ENCODE peak calls at places on chromosomes 2 and 18, in five cellular contexts. A, K, V, M and J are unnamed samples.

GRCh38 chr2:3823748-3824147 is 120.4 kb downstream of the DCDC2C start:
- DNase-seq in A (no peak), K (no peak), V (no peak), M (no peak), J (no peak)

GRCh38 chr2:120568975-120569268 is 166.7 kb upstream of the GLI2 start:
- DNase-seq in A (no peak), K (no peak), V (peak; percentile 10), M (peak; percentile 55), J (no peak)

GRCh38 chr2:96926791-96927190 is 56.9 kb upstream of the SEMA4C start:
- DNase-seq in A (no peak), K (no peak), V (no peak), M (no peak), J (no peak)

GRCh38 chr2:1544478-1545069 is 131.3 kb downstream of the TPO start:
- DNase-seq in A (no peak), K (no peak), V (no peak), M (no peak), J (no peak)

GRCh38 chr2:159518321-159519005 is 97.9 kb downstream of the BAZ2B start:
- DNase-seq in A (no peak), K (no peak), V (no peak), M (no peak), J (no peak)

GRCh38 chr2:52192656-52193055 is 1160.7 kb upstream of the NRXN1 start:
- DNase-seq in A (no peak), K (no peak), V (no peak), M (no peak), J (no peak)

GRCh38 chr18:80247403-80247916 is at the start of gene PARD6G:
- DNase-seq in A (peak; percentile 84), K (no peak), V (peak; percentile 89), M (peak; percentile 47), J (peak; percentile 43)

GRCh38 chr2:85886141-85886540 is 2.6 kb downstream of the ST3GAL5 start:
- DNase-seq in A (no peak), K (no peak), V (no peak), M (no peak), J (no peak)

GRCh38 chr2:66000888-66001287 is 434.0 kb upstream of the MEIS1 start:
- DNase-seq in A (no peak), K (no peak), V (no peak), M (no peak), J (no peak)

GRCh38 chr18:58119819-58120218 is 75.8 kb downstream of the NEDD4L start:
- DNase-seq in A (no peak), K (no peak), V (no peak), M (no peak), J (no peak)

GRCh38 chr2:99940963-99941362 is 201.4 kb downstream of the AFF3 start:
- DNase-seq in A (no peak), K (no peak), V (peak; percentile 35), M (peak; percentile 33), J (no peak)

GRCh38 chr18:55018602-55019001 is 59.3 kb upstream of the CCDC68 start:
- DNase-seq in A (no peak), K (no peak), V (no peak), M (peak; percentile 15), J (no peak)

GRCh38 chr2:37585982-37586621 is 85.3 kb downstream of the CDC42EP3 start:
- DNase-seq in A (peak; percentile 28), K (no peak), V (no peak), M (no peak), J (peak; percentile 65)

GRCh38 chr18:33802955-33803354 is 224.9 kb downstream of the ASXL3 start:
- DNase-seq in A (peak; percentile 84), K (no peak), V (peak; percentile 100), M (no peak), J (no peak)

GRCh38 chr2:104790100-104790811 is 63.7 kb upstream of the POU3F3 start:
- DNase-seq in A (no peak), K (no peak), V (no peak), M (no peak), J (no peak)

GRCh38 chr2:208175843-208176160 is 12.4 kb upstream of the CRYGA start:
- DNase-seq in A (no peak), K (no peak), V (no peak), M (no peak), J (no peak)

GRCh38 chr18:74289137-74289536 is 2.6 kb downstream of the CYB5A start:
- DNase-seq in A (no peak), K (no peak), V (no peak), M (no peak), J (no peak)

GRCh38 chr2:27156739-27157475 is 8.1 kb downstream of the TCF23 start:
- DNase-seq in A (no peak), K (no peak), V (no peak), M (no peak), J (no peak)

GRCh38 chr2:53098323-53099073 is 669.1 kb upstream of the CHAC2 start:
- DNase-seq in A (no peak), K (no peak), V (no peak), M (no peak), J (no peak)

GRCh38 chr2:241217320-241218031 is 29.0 kb downstream of the ANO7 start:
- DNase-seq in A (peak; percentile 72), K (no peak), V (peak; percentile 81), M (peak; percentile 49), J (peak; percentile 16)

GRCh38 chr2:226337941-226338605 is 461.5 kb downstream of the IRS1 start:
- DNase-seq in A (no peak), K (no peak), V (no peak), M (no peak), J (no peak)

GRCh38 chr2:231017250-231017636 is 20.1 kb upstream of the C2orf72 start:
- DNase-seq in A (no peak), K (no peak), V (no peak), M (peak; percentile 42), J (no peak)

GRCh38 chr2:171592026-171592555 is 69.8 kb downstream of the CYBRD1 start:
- DNase-seq in A (no peak), K (no peak), V (peak; percentile 42), M (no peak), J (no peak)

GRCh38 chr2:3622967-3623366 is 28.1 kb downstream of the COLEC11 start:
- DNase-seq in A (no peak), K (no peak), V (no peak), M (no peak), J (no peak)